ENCODE peak calls at places on chromosomes 6 and 20, in five cellular contexts. One of them, this sample, is unnamed.

GRCh38 chr6:46129634-46130505 is at the start of gene ENPP4:
- DNase-seq in choroid plexus epithelial cell: peak; percentile 67
- DNase-seq in cerebellar cortex: peak; percentile 97
- DNase-seq in progenitor cell of endocrine pancreas: peak; percentile 84
- DNase-seq in fibroblast of pulmonary artery: peak; percentile 61
- DNase-seq in this sample: peak; percentile 43

GRCh38 chr6:128323011-128323410 is 197.4 kb downstream of the PTPRK start:
- DNase-seq in choroid plexus epithelial cell: no peak
- DNase-seq in cerebellar cortex: no peak
- DNase-seq in progenitor cell of endocrine pancreas: no peak
- DNase-seq in fibroblast of pulmonary artery: no peak
- DNase-seq in this sample: no peak

GRCh38 chr6:98118357-98119045 is 715.9 kb upstream of the POU3F2 start:
- DNase-seq in choroid plexus epithelial cell: no peak
- DNase-seq in cerebellar cortex: no peak
- DNase-seq in progenitor cell of endocrine pancreas: no peak
- DNase-seq in fibroblast of pulmonary artery: no peak
- DNase-seq in this sample: no peak

GRCh38 chr6:93293399-93294271 is 125.7 kb downstream of the EPHA7 start:
- DNase-seq in choroid plexus epithelial cell: no peak
- DNase-seq in cerebellar cortex: peak; percentile 24
- DNase-seq in progenitor cell of endocrine pancreas: no peak
- DNase-seq in fibroblast of pulmonary artery: no peak
- DNase-seq in this sample: no peak

GRCh38 chr6:9522101-9522500 is 892.8 kb downstream of the TFAP2A start:
- DNase-seq in choroid plexus epithelial cell: no peak
- DNase-seq in cerebellar cortex: no peak
- DNase-seq in progenitor cell of endocrine pancreas: no peak
- DNase-seq in fibroblast of pulmonary artery: no peak
- DNase-seq in this sample: no peak

GRCh38 chr6:139164001-139164400 is 29.1 kb downstream of the HECA start:
- DNase-seq in choroid plexus epithelial cell: no peak
- DNase-seq in cerebellar cortex: no peak
- DNase-seq in progenitor cell of endocrine pancreas: no peak
- DNase-seq in fibroblast of pulmonary artery: no peak
- DNase-seq in this sample: no peak

GRCh38 chr6:12348530-12349511 is 58.7 kb downstream of the EDN1 start:
- DNase-seq in choroid plexus epithelial cell: peak; percentile 88
- DNase-seq in cerebellar cortex: no peak
- DNase-seq in progenitor cell of endocrine pancreas: no peak
- DNase-seq in fibroblast of pulmonary artery: peak; percentile 85
- DNase-seq in this sample: no peak

GRCh38 chr20:20202793-20203192 is 150.5 kb downstream of the CFAP61 start:
- DNase-seq in choroid plexus epithelial cell: no peak
- DNase-seq in cerebellar cortex: peak; percentile 68
- DNase-seq in progenitor cell of endocrine pancreas: no peak
- DNase-seq in fibroblast of pulmonary artery: no peak
- DNase-seq in this sample: no peak

GRCh38 chr20:47989957-47990356 is 204.7 kb upstream of the SULF2 start:
- DNase-seq in choroid plexus epithelial cell: no peak
- DNase-seq in cerebellar cortex: no peak
- DNase-seq in progenitor cell of endocrine pancreas: no peak
- DNase-seq in fibroblast of pulmonary artery: no peak
- DNase-seq in this sample: no peak

GRCh38 chr20:61680096-61680495 is 385.6 kb downstream of the TAF4 start:
- DNase-seq in choroid plexus epithelial cell: no peak
- DNase-seq in cerebellar cortex: no peak
- DNase-seq in progenitor cell of endocrine pancreas: no peak
- DNase-seq in fibroblast of pulmonary artery: no peak
- DNase-seq in this sample: no peak

GRCh38 chr6:72788188-72788587 is 166.3 kb downstream of the KCNQ5 start:
- DNase-seq in choroid plexus epithelial cell: peak; percentile 35
- DNase-seq in cerebellar cortex: no peak
- DNase-seq in progenitor cell of endocrine pancreas: no peak
- DNase-seq in fibroblast of pulmonary artery: peak; percentile 59
- DNase-seq in this sample: no peak

GRCh38 chr6:6781172-6781876 is 192.8 kb downstream of the LY86 start:
- DNase-seq in choroid plexus epithelial cell: peak; percentile 58
- DNase-seq in cerebellar cortex: no peak
- DNase-seq in progenitor cell of endocrine pancreas: no peak
- DNase-seq in fibroblast of pulmonary artery: peak; percentile 86
- DNase-seq in this sample: no peak

GRCh38 chr20:1294497-1294896 is 28.4 kb downstream of the SNPH start:
- DNase-seq in choroid plexus epithelial cell: no peak
- DNase-seq in cerebellar cortex: no peak
- DNase-seq in progenitor cell of endocrine pancreas: no peak
- DNase-seq in fibroblast of pulmonary artery: no peak
- DNase-seq in this sample: no peak

GRCh38 chr6:7433211-7433610 is 43.6 kb downstream of the RIOK1 start:
- DNase-seq in choroid plexus epithelial cell: no peak
- DNase-seq in cerebellar cortex: no peak
- DNase-seq in progenitor cell of endocrine pancreas: no peak
- DNase-seq in fibroblast of pulmonary artery: no peak
- DNase-seq in this sample: no peak

GRCh38 chr6:79158856-79159516 is 75.5 kb downstream of the HMGN3 start:
- DNase-seq in choroid plexus epithelial cell: no peak
- DNase-seq in cerebellar cortex: no peak
- DNase-seq in progenitor cell of endocrine pancreas: no peak
- DNase-seq in fibroblast of pulmonary artery: no peak
- DNase-seq in this sample: no peak

GRCh38 chr6:168968228-168968627 is 285.4 kb downstream of the THBS2 start:
- DNase-seq in choroid plexus epithelial cell: peak; percentile 91
- DNase-seq in cerebellar cortex: no peak
- DNase-seq in progenitor cell of endocrine pancreas: no peak
- DNase-seq in fibroblast of pulmonary artery: peak; percentile 74
- DNase-seq in this sample: no peak

GRCh38 chr6:146770965-146771735 is 172.4 kb downstream of the ADGB start:
- DNase-seq in choroid plexus epithelial cell: no peak
- DNase-seq in cerebellar cortex: no peak
- DNase-seq in progenitor cell of endocrine pancreas: no peak
- DNase-seq in fibroblast of pulmonary artery: no peak
- DNase-seq in this sample: peak; percentile 9

GRCh38 chr6:21384211-21384610 is 209.3 kb upstream of the SOX4 start:
- DNase-seq in choroid plexus epithelial cell: peak; percentile 86
- DNase-seq in cerebellar cortex: no peak
- DNase-seq in progenitor cell of endocrine pancreas: no peak
- DNase-seq in fibroblast of pulmonary artery: no peak
- DNase-seq in this sample: no peak

GRCh38 chr6:37308084-37308817 is 45.5 kb upstream of the RNF8 start:
- DNase-seq in choroid plexus epithelial cell: peak; percentile 33
- DNase-seq in cerebellar cortex: no peak
- DNase-seq in progenitor cell of endocrine pancreas: no peak
- DNase-seq in fibroblast of pulmonary artery: peak; percentile 58
- DNase-seq in this sample: no peak

GRCh38 chr20:51160011-51160410 is 137.1 kb upstream of the KCNG1 start:
- DNase-seq in choroid plexus epithelial cell: no peak
- DNase-seq in cerebellar cortex: no peak
- DNase-seq in progenitor cell of endocrine pancreas: no peak
- DNase-seq in fibroblast of pulmonary artery: no peak
- DNase-seq in this sample: no peak

GRCh38 chr6:1608222-1608975 is 1.3 kb upstream of the FOXC1 start:
- DNase-seq in choroid plexus epithelial cell: no peak
- DNase-seq in cerebellar cortex: no peak
- DNase-seq in progenitor cell of endocrine pancreas: no peak
- DNase-seq in fibroblast of pulmonary artery: no peak
- DNase-seq in this sample: no peak

GRCh38 chr6:34718867-34719441 is 22.4 kb upstream of the ILRUN start:
- DNase-seq in choroid plexus epithelial cell: no peak
- DNase-seq in cerebellar cortex: no peak
- DNase-seq in progenitor cell of endocrine pancreas: no peak
- DNase-seq in fibroblast of pulmonary artery: no peak
- DNase-seq in this sample: no peak

GRCh38 chr20:31559704-31560093 is 45.4 kb upstream of the ID1 start:
- DNase-seq in choroid plexus epithelial cell: peak; percentile 65
- DNase-seq in cerebellar cortex: no peak
- DNase-seq in progenitor cell of endocrine pancreas: no peak
- DNase-seq in fibroblast of pulmonary artery: no peak
- DNase-seq in this sample: no peak

GRCh38 chr6:157983439-157984119 is 1.9 kb downstream of the SYNJ2 start:
- DNase-seq in choroid plexus epithelial cell: no peak
- DNase-seq in cerebellar cortex: no peak
- DNase-seq in progenitor cell of endocrine pancreas: no peak
- DNase-seq in fibroblast of pulmonary artery: no peak
- DNase-seq in this sample: no peak

GRCh38 chr20:24701027-24701426 is 231.6 kb downstream of the SYNDIG1 start:
- DNase-seq in choroid plexus epithelial cell: no peak
- DNase-seq in cerebellar cortex: no peak
- DNase-seq in progenitor cell of endocrine pancreas: no peak
- DNase-seq in fibroblast of pulmonary artery: no peak
- DNase-seq in this sample: no peak

GRCh38 chr6:34383171-34383631 is 9.3 kb downstream of the NUDT3 start:
- DNase-seq in choroid plexus epithelial cell: peak; percentile 59
- DNase-seq in cerebellar cortex: no peak
- DNase-seq in progenitor cell of endocrine pancreas: no peak
- DNase-seq in fibroblast of pulmonary artery: peak; percentile 89
- DNase-seq in this sample: no peak

GRCh38 chr6:44100088-44100550 is 27.1 kb downstream of the MRPL14 start:
- DNase-seq in choroid plexus epithelial cell: peak; percentile 66
- DNase-seq in cerebellar cortex: peak; percentile 44
- DNase-seq in progenitor cell of endocrine pancreas: no peak
- DNase-seq in fibroblast of pulmonary artery: peak; percentile 49
- DNase-seq in this sample: no peak

GRCh38 chr6:116766506-116767176 is 1.1 kb upstream of the FAM162B start:
- DNase-seq in choroid plexus epithelial cell: peak; percentile 10
- DNase-seq in cerebellar cortex: no peak
- DNase-seq in progenitor cell of endocrine pancreas: no peak
- DNase-seq in fibroblast of pulmonary artery: no peak
- DNase-seq in this sample: no peak

GRCh38 chr6:127539292-127539691 is 20.2 kb upstream of the MTCL3 start:
- DNase-seq in choroid plexus epithelial cell: peak; percentile 65
- DNase-seq in cerebellar cortex: peak; percentile 46
- DNase-seq in progenitor cell of endocrine pancreas: no peak
- DNase-seq in fibroblast of pulmonary artery: peak; percentile 60
- DNase-seq in this sample: no peak

GRCh38 chr20:53023717-53024116 is 51.6 kb downstream of the TSHZ2 start:
- DNase-seq in choroid plexus epithelial cell: no peak
- DNase-seq in cerebellar cortex: no peak
- DNase-seq in progenitor cell of endocrine pancreas: no peak
- DNase-seq in fibroblast of pulmonary artery: no peak
- DNase-seq in this sample: no peak

GRCh38 chr20:56945057-56945456 is 316.0 kb downstream of the TFAP2C start:
- DNase-seq in choroid plexus epithelial cell: peak; percentile 50
- DNase-seq in cerebellar cortex: no peak
- DNase-seq in progenitor cell of endocrine pancreas: no peak
- DNase-seq in fibroblast of pulmonary artery: no peak
- DNase-seq in this sample: no peak

GRCh38 chr6:40353967-40354452 is 233.2 kb downstream of the LRFN2 start:
- DNase-seq in choroid plexus epithelial cell: no peak
- DNase-seq in cerebellar cortex: no peak
- DNase-seq in progenitor cell of endocrine pancreas: peak; percentile 1
- DNase-seq in fibroblast of pulmonary artery: no peak
- DNase-seq in this sample: no peak